ENCODE peak calls at places on chromosomes 11 and 22, in four cellular contexts. One of them, this sample, is unnamed.

GRCh38 chr22:25030636-25031035 is 78.1 kb downstream of the KIAA1671 start:
- DNase-seq in fibroblast of lung: peak; percentile 66
- DNase-seq in kidney: peak; percentile 80
- DNase-seq in uterus: peak; percentile 30
- DNase-seq in this sample: no peak

GRCh38 chr11:72238040-72238450 is 5.9 kb downstream of the PHOX2A start:
- DNase-seq in uterus: no peak
- DNase-seq in kidney: no peak
- DNase-seq in fibroblast of lung: peak; percentile 61
- DNase-seq in this sample: no peak

GRCh38 chr22:23789638-23790037 is 2.9 kb downstream of the SMARCB1 start:
- DNase-seq in kidney: peak; percentile 13
- DNase-seq in uterus: no peak
- DNase-seq in fibroblast of lung: no peak
- DNase-seq in this sample: no peak

GRCh38 chr11:14650064-14650463 is 6.5 kb downstream of the PDE3B start:
- DNase-seq in kidney: no peak
- DNase-seq in uterus: no peak
- DNase-seq in fibroblast of lung: no peak
- DNase-seq in this sample: no peak

GRCh38 chr11:118679483-118679882 is at the start of gene TREH:
- DNase-seq in uterus: no peak
- DNase-seq in kidney: no peak
- DNase-seq in fibroblast of lung: no peak
- DNase-seq in this sample: no peak

GRCh38 chr11:32334822-32335221 is 100.5 kb downstream of the WT1 start:
- DNase-seq in kidney: no peak
- DNase-seq in fibroblast of lung: no peak
- DNase-seq in uterus: no peak
- DNase-seq in this sample: no peak

GRCh38 chr11:111983187-111983986 is 41.8 kb upstream of the DLAT start:
- DNase-seq in uterus: no peak
- DNase-seq in fibroblast of lung: peak; percentile 73
- DNase-seq in kidney: peak; percentile 84
- DNase-seq in this sample: peak; percentile 10

GRCh38 chr11:17314232-17314547 is 37.4 kb upstream of the NCR3LG1 start:
- DNase-seq in uterus: no peak
- DNase-seq in fibroblast of lung: peak; percentile 86
- DNase-seq in kidney: no peak
- DNase-seq in this sample: peak; percentile 82

GRCh38 chr11:12179521-12179920 is 69.1 kb downstream of the MICAL2 start:
- DNase-seq in uterus: no peak
- DNase-seq in kidney: no peak
- DNase-seq in fibroblast of lung: no peak
- DNase-seq in this sample: no peak

GRCh38 chr11:82996966-82997606 is 74.6 kb downstream of the RAB30 start:
- DNase-seq in uterus: no peak
- DNase-seq in kidney: no peak
- DNase-seq in fibroblast of lung: peak; percentile 63
- DNase-seq in this sample: no peak

GRCh38 chr11:110076388-110076965 is 16.7 kb upstream of the ZC3H12C start:
- DNase-seq in kidney: no peak
- DNase-seq in fibroblast of lung: no peak
- DNase-seq in uterus: no peak
- DNase-seq in this sample: no peak

GRCh38 chr22:22880645-22881044 is 7.0 kb upstream of the IGLL5 start:
- DNase-seq in uterus: no peak
- DNase-seq in kidney: peak; percentile 64
- DNase-seq in fibroblast of lung: no peak
- DNase-seq in this sample: no peak

GRCh38 chr11:2367266-2368160 is 9.6 kb upstream of the CD81 start:
- DNase-seq in uterus: no peak
- DNase-seq in fibroblast of lung: no peak
- DNase-seq in kidney: peak; percentile 55
- DNase-seq in this sample: no peak

GRCh38 chr11:112837162-112837826 is 123.9 kb upstream of the NCAM1 start:
- DNase-seq in kidney: no peak
- DNase-seq in fibroblast of lung: no peak
- DNase-seq in uterus: no peak
- DNase-seq in this sample: no peak

GRCh38 chr11:120089036-120090001 is 48.6 kb downstream of the TRIM29 start:
- DNase-seq in fibroblast of lung: no peak
- DNase-seq in uterus: no peak
- DNase-seq in kidney: no peak
- DNase-seq in this sample: no peak

GRCh38 chr11:13923716-13924650 is 38.5 kb upstream of the SPON1 start:
- DNase-seq in kidney: no peak
- DNase-seq in fibroblast of lung: no peak
- DNase-seq in uterus: no peak
- DNase-seq in this sample: no peak

GRCh38 chr11:130037058-130037457 is 32.6 kb upstream of the APLP2 start:
- DNase-seq in kidney: no peak
- DNase-seq in uterus: no peak
- DNase-seq in fibroblast of lung: peak; percentile 90
- DNase-seq in this sample: no peak

DNA sequence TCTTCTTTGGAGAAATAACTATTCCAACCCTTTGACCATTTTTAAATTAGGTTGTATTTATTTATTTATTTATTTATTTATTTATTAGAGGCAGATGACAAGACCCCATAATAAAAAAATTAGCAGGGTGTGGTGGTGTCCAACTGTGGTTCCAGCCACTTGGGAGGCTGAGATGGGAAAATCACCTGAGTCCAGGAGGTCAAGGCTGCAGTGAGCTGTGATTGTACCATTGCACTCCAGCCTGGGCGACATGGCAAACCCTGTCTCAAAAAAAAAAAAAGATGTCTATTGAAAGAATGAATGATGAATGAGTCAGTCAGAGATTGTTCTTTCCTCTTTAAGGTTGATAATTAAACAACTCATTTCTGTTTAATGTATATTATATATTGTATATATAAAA is 129.6 kb downstream of the WNT11 start:
- DNase-seq in fibroblast of lung: no peak
- DNase-seq in kidney: no peak
- DNase-seq in uterus: no peak
- DNase-seq in this sample: no peak
- H3K4me3 ChIP-seq in fibroblast of lung: no peak overlapping the region
- H3K4me3 ChIP-seq in kidney: no peak overlapping the region
- H3K4me3 ChIP-seq in uterus: no peak overlapping the region
- H3K4me3 ChIP-seq in this sample: no peak overlapping the region

GRCh38 chr11:67252831-67253239 is 13.4 kb upstream of the GRK2 start:
- DNase-seq in uterus: no peak
- DNase-seq in kidney: no peak
- DNase-seq in fibroblast of lung: peak; percentile 41
- DNase-seq in this sample: no peak
- TF ChIP-seq CTCF in uterus: no peak
- TF ChIP-seq CTCF in kidney: peak; percentile 20
- TF ChIP-seq CTCF in fibroblast of lung: peak; percentile 16
- TF ChIP-seq CTCF in this sample: peak; percentile 41

GRCh38 chr11:76793834-76794291 is 10.7 kb downstream of the TSKU start:
- DNase-seq in fibroblast of lung: no peak
- DNase-seq in kidney: no peak
- DNase-seq in uterus: no peak
- DNase-seq in this sample: no peak
- H3K27ac ChIP-seq in fibroblast of lung: no peak overlapping the region
- H3K27ac ChIP-seq in kidney: peak overlapping the region; percentile 65
- H3K27ac ChIP-seq in uterus: peak overlapping the region; percentile 54
- H3K27ac ChIP-seq in this sample: no peak overlapping the region

GRCh38 chr11:45664376-45665205 is 831 bp downstream of the CHST1 start:
- DNase-seq in kidney: peak; percentile 70
- DNase-seq in uterus: no peak
- DNase-seq in fibroblast of lung: no peak
- DNase-seq in this sample: no peak
- H3K4me3 ChIP-seq in kidney: peak overlapping the region; percentile 39
- H3K4me3 ChIP-seq in uterus: peak overlapping the region; percentile 45
- H3K4me3 ChIP-seq in fibroblast of lung: peak overlapping the region; percentile 47
- H3K4me3 ChIP-seq in this sample: peak overlapping the region; percentile 45

GRCh38 chr11:70268526-70268925 is 2.0 kb upstream of the PPFIA1 start:
- DNase-seq in fibroblast of lung: no peak
- DNase-seq in uterus: no peak
- DNase-seq in kidney: peak; percentile 33
- DNase-seq in this sample: no peak

GRCh38 chr11:70271635-70271953 is 1.1 kb downstream of the PPFIA1 start:
- DNase-seq in fibroblast of lung: no peak
- DNase-seq in kidney: no peak
- DNase-seq in uterus: no peak
- DNase-seq in this sample: no peak

GRCh38 chr11:70272009-70272408 is 1.5 kb downstream of the PPFIA1 start:
- DNase-seq in uterus: no peak
- DNase-seq in kidney: peak; percentile 12
- DNase-seq in fibroblast of lung: no peak
- DNase-seq in this sample: no peak

GRCh38 chr11:70270877-70271634 is 566 bp downstream of the PPFIA1 start:
- DNase-seq in fibroblast of lung: peak; percentile 73
- DNase-seq in uterus: no peak
- DNase-seq in kidney: peak; percentile 85
- DNase-seq in this sample: peak; percentile 13

GRCh38 chr11:70270104-70270876 is at the start of gene PPFIA1:
- DNase-seq in fibroblast of lung: peak; percentile 90
- DNase-seq in uterus: peak; percentile 94
- DNase-seq in kidney: peak; percentile 99
- DNase-seq in this sample: peak; percentile 72
- TF ChIP-seq CTCF in fibroblast of lung: no peak
- TF ChIP-seq CTCF in uterus: no peak
- TF ChIP-seq CTCF in kidney: peak; percentile 6
- TF ChIP-seq CTCF in this sample: no peak

GRCh38 chr22:18042685-18043084 is 18.3 kb upstream of the MICAL3 start:
- DNase-seq in fibroblast of lung: no peak
- DNase-seq in uterus: no peak
- DNase-seq in kidney: no peak
- DNase-seq in this sample: no peak
- H3K27ac ChIP-seq in fibroblast of lung: no peak overlapping the region
- H3K27ac ChIP-seq in uterus: no peak overlapping the region
- H3K27ac ChIP-seq in kidney: no peak overlapping the region
- H3K27ac ChIP-seq in this sample: peak overlapping the region; percentile 2

GRCh38 chr22:27278986-27279385 is 522.6 kb downstream of the MN1 start:
- DNase-seq in fibroblast of lung: no peak
- DNase-seq in kidney: no peak
- DNase-seq in uterus: no peak
- DNase-seq in this sample: no peak

GRCh38 chr22:27283240-27283639 is 518.3 kb downstream of the MN1 start:
- DNase-seq in fibroblast of lung: no peak
- DNase-seq in uterus: no peak
- DNase-seq in kidney: no peak
- DNase-seq in this sample: no peak

GRCh38 chr22:27284314-27284713 is 517.2 kb downstream of the MN1 start:
- DNase-seq in fibroblast of lung: no peak
- DNase-seq in uterus: no peak
- DNase-seq in kidney: no peak
- DNase-seq in this sample: no peak

GRCh38 chr22:27286711-27287110 is 514.8 kb downstream of the MN1 start:
- DNase-seq in kidney: no peak
- DNase-seq in uterus: no peak
- DNase-seq in fibroblast of lung: no peak
- DNase-seq in this sample: no peak

DNA sequence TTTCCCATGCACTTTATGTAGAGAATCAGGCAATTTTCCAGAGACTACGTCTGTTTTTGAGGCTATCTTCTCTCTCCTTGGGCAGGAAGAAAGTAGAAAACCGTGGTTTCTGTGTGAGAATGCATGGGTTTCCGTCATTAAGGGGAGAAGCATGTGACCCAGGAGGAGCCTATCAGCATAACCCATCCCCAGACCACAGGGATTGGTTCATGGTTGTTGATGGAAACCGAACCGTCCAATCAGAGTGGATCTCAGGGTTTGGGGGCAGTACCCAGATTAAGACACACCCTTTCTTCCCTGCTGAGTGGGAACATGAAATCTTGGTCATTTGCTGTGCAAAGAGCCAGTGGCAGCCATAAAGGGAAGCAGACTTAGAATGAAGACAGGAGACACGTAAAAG is 517.8 kb downstream of the MN1 start:
- DNase-seq in kidney: no peak
- DNase-seq in fibroblast of lung: no peak
- DNase-seq in uterus: no peak
- DNase-seq in this sample: no peak
- H3K4me3 ChIP-seq in kidney: no peak overlapping the region
- H3K4me3 ChIP-seq in fibroblast of lung: no peak overlapping the region
- H3K4me3 ChIP-seq in uterus: no peak overlapping the region
- H3K4me3 ChIP-seq in this sample: no peak overlapping the region

This sample was measured in AG04450.